ENCODE peak calls at places on chromosome 11, in four cellular contexts. One of them, this sample, is unnamed.

GRCh38 chr11:128359515-128359914 is 227.8 kb downstream of the ETS1 start:
- DNase-seq in omental fat pad: no peak
- DNase-seq in Caki2: no peak
- DNase-seq in skeletal muscle cell: no peak
- DNase-seq in this sample: no peak

GRCh38 chr11:79189055-79189454 is 251.8 kb downstream of the TENM4 start:
- DNase-seq in omental fat pad: no peak
- DNase-seq in Caki2: no peak
- DNase-seq in skeletal muscle cell: no peak
- DNase-seq in this sample: no peak

GRCh38 chr11:111913997-111914396 is 1.5 kb downstream of the HSPB2 start:
- DNase-seq in omental fat pad: no peak
- DNase-seq in Caki2: no peak
- DNase-seq in skeletal muscle cell: no peak
- DNase-seq in this sample: no peak

GRCh38 chr11:1968454-1968995 is 21.4 kb downstream of the MRPL23 start:
- DNase-seq in omental fat pad: no peak
- DNase-seq in Caki2: no peak
- DNase-seq in skeletal muscle cell: no peak
- DNase-seq in this sample: no peak

GRCh38 chr11:57274904-57275498 is 38.0 kb upstream of the APLNR start:
- DNase-seq in omental fat pad: no peak
- DNase-seq in Caki2: no peak
- DNase-seq in skeletal muscle cell: no peak
- DNase-seq in this sample: no peak

GRCh38 chr11:102168483-102168882 is 58.2 kb downstream of the YAP1 start:
- DNase-seq in omental fat pad: no peak
- DNase-seq in Caki2: no peak
- DNase-seq in skeletal muscle cell: no peak
- DNase-seq in this sample: no peak

GRCh38 chr11:47071871-47072270 is 104.8 kb downstream of the ARFGAP2 start:
- DNase-seq in omental fat pad: no peak
- DNase-seq in Caki2: no peak
- DNase-seq in skeletal muscle cell: no peak
- DNase-seq in this sample: no peak

GRCh38 chr11:45603930-45604682 is 61.3 kb downstream of the CHST1 start:
- DNase-seq in omental fat pad: no peak
- DNase-seq in Caki2: no peak
- DNase-seq in skeletal muscle cell: no peak
- DNase-seq in this sample: no peak

GRCh38 chr11:100677796-100678195 is 9.3 kb upstream of the ARHGAP42 start:
- DNase-seq in omental fat pad: no peak
- DNase-seq in Caki2: no peak
- DNase-seq in skeletal muscle cell: no peak
- DNase-seq in this sample: no peak

GRCh38 chr11:116730568-116730967 is 42.2 kb downstream of the BUD13 start:
- DNase-seq in omental fat pad: no peak
- DNase-seq in Caki2: no peak
- DNase-seq in skeletal muscle cell: no peak
- DNase-seq in this sample: no peak

GRCh38 chr11:119885067-119885466 is 156.1 kb upstream of the NECTIN1 start:
- DNase-seq in omental fat pad: no peak
- DNase-seq in Caki2: no peak
- DNase-seq in skeletal muscle cell: no peak
- DNase-seq in this sample: no peak

GRCh38 chr11:34667810-34668582 is 47.1 kb downstream of the EHF start:
- DNase-seq in omental fat pad: no peak
- DNase-seq in Caki2: peak
- DNase-seq in skeletal muscle cell: no peak
- DNase-seq in this sample: no peak

GRCh38 chr11:122045181-122045586 is 70.8 kb downstream of the BLID start:
- DNase-seq in omental fat pad: no peak
- DNase-seq in Caki2: no peak
- DNase-seq in skeletal muscle cell: peak
- DNase-seq in this sample: no peak

GRCh38 chr11:1738380-1738779 is 12.0 kb downstream of the IFITM10 start:
- DNase-seq in omental fat pad: no peak
- DNase-seq in Caki2: no peak
- DNase-seq in skeletal muscle cell: no peak
- DNase-seq in this sample: no peak

GRCh38 chr11:476416-476815 is 26.3 kb downstream of the PTDSS2 start:
- DNase-seq in omental fat pad: no peak
- DNase-seq in Caki2: no peak
- DNase-seq in skeletal muscle cell: no peak
- DNase-seq in this sample: no peak

GRCh38 chr11:77147668-77148321 is 19.7 kb downstream of the MYO7A start:
- DNase-seq in omental fat pad: no peak
- DNase-seq in Caki2: no peak
- DNase-seq in skeletal muscle cell: no peak
- DNase-seq in this sample: peak

GRCh38 chr11:85663080-85663729 is 1.7 kb downstream of the CREBZF start:
- DNase-seq in omental fat pad: no peak
- DNase-seq in Caki2: peak
- DNase-seq in skeletal muscle cell: no peak
- DNase-seq in this sample: no peak

GRCh38 chr11:69330330-69330729 is 36.4 kb downstream of the MYEOV start:
- DNase-seq in omental fat pad: no peak
- DNase-seq in Caki2: no peak
- DNase-seq in skeletal muscle cell: no peak
- DNase-seq in this sample: no peak

GRCh38 chr11:36467913-36468312 is 42.2 kb downstream of the TRAF6 start:
- DNase-seq in omental fat pad: no peak
- DNase-seq in Caki2: no peak
- DNase-seq in skeletal muscle cell: no peak
- DNase-seq in this sample: peak

GRCh38 chr11:133041928-133042890 is 490.1 kb downstream of the OPCML start:
- DNase-seq in omental fat pad: no peak
- DNase-seq in Caki2: peak
- DNase-seq in skeletal muscle cell: no peak
- DNase-seq in this sample: no peak

GRCh38 chr11:80082386-80082785 is 641.6 kb upstream of the TENM4 start:
- DNase-seq in omental fat pad: no peak
- DNase-seq in Caki2: no peak
- DNase-seq in skeletal muscle cell: no peak
- DNase-seq in this sample: no peak

GRCh38 chr11:23769214-23769613 is 727.6 kb upstream of the LUZP2 start:
- DNase-seq in omental fat pad: no peak
- DNase-seq in Caki2: no peak
- DNase-seq in skeletal muscle cell: no peak
- DNase-seq in this sample: no peak

GRCh38 chr11:102421262-102421661 is 31.3 kb downstream of the TMEM123 start:
- DNase-seq in omental fat pad: no peak
- DNase-seq in Caki2: no peak
- DNase-seq in skeletal muscle cell: peak
- DNase-seq in this sample: peak

GRCh38 chr11:45383229-45383628 is 97.1 kb upstream of the SYT13 start:
- DNase-seq in omental fat pad: no peak
- DNase-seq in Caki2: no peak
- DNase-seq in skeletal muscle cell: no peak
- DNase-seq in this sample: peak

GRCh38 chr11:111466615-111467014 is 45.6 kb downstream of the BTG4 start:
- DNase-seq in omental fat pad: no peak
- DNase-seq in Caki2: no peak
- DNase-seq in skeletal muscle cell: no peak
- DNase-seq in this sample: no peak

GRCh38 chr11:128548655-128549255 is 38.6 kb downstream of the ETS1 start:
- DNase-seq in omental fat pad: no peak
- DNase-seq in Caki2: no peak
- DNase-seq in skeletal muscle cell: no peak
- DNase-seq in this sample: no peak

GRCh38 chr11:64298966-64299846 is 952 bp upstream of the CATSPERZ start:
- DNase-seq in omental fat pad: no peak
- DNase-seq in Caki2: no peak
- DNase-seq in skeletal muscle cell: no peak
- DNase-seq in this sample: no peak